ENCODE peak calls at places on chromosomes 3 and 15, in ten cellular contexts. M, K, G, O, T, F, W, C, V and N are unnamed samples.

GRCh38 chr15:37081985-37082384 is 18.4 kb downstream of the MEIS2 start:
- DNase-seq in M (no peak), K (no peak), G (no peak), O (no peak), T (no peak), F (no peak), W (no peak), C (no peak), V (no peak), N (no peak)

GRCh38 chr15:98798375-98798893 is 150.1 kb downstream of the IGF1R start:
- DNase-seq in M (no peak), K (no peak), G (no peak), O (no peak), T (no peak), F (no peak), W (no peak), C (no peak), V (no peak), N (no peak)

GRCh38 chr15:63291507-63291906 is 14.1 kb downstream of the APH1B start:
- DNase-seq in M (peak), K (no peak), G (peak), O (peak), T (no peak), F (no peak), W (peak), C (no peak), V (no peak), N (peak)

GRCh38 chr15:97718509-97718908 is 242.0 kb upstream of the ARRDC4 start:
- DNase-seq in M (no peak), K (no peak), G (peak), O (no peak), T (no peak), F (no peak), W (no peak), C (no peak), V (no peak), N (no peak)

GRCh38 chr3:72891053-72891855 is 3.4 kb downstream of the GXYLT2 start:
- DNase-seq in M (peak), K (no peak), G (peak), O (peak), T (no peak), F (no peak), W (peak), C (no peak), V (no peak), N (peak)

GRCh38 chr3:192188218-192188835 is 539.0 kb downstream of the FGF12 start:
- DNase-seq in M (no peak), K (peak), G (peak), O (no peak), T (no peak), F (peak), W (peak), C (peak), V (peak), N (no peak)

GRCh38 chr3:117786339-117786738 is 1076.8 kb downstream of the TUSC7 start:
- DNase-seq in M (no peak), K (no peak), G (no peak), O (no peak), T (no peak), F (no peak), W (no peak), C (no peak), V (no peak), N (no peak)

GRCh38 chr3:50365080-50365841 is 5.9 kb upstream of the TMEM115 start:
- DNase-seq in M (peak), K (peak), G (peak), O (no peak), T (peak), F (peak), W (peak), C (peak), V (peak), N (peak)

GRCh38 chr3:4581905-4582611 is 88.9 kb downstream of the ITPR1 start:
- DNase-seq in M (no peak), K (no peak), G (peak), O (no peak), T (no peak), F (no peak), W (no peak), C (no peak), V (no peak), N (no peak)

GRCh38 chr3:193816656-193817311 is 223.8 kb downstream of the OPA1 start:
- DNase-seq in M (peak), K (no peak), G (no peak), O (no peak), T (no peak), F (peak), W (peak), C (no peak), V (no peak), N (no peak)